ENCODE peak calls at places on chromosomes 3 and 15, in six cellular contexts. L is EL; C is naive thymus-derived CD8-positive, alpha-beta T cell; G is fibroblast of the conjunctiva; Z is heart right ventricle; S is cardiac fibroblast. F is an unnamed sample.
A peak's percentile ranks its signal among the peaks of the same experiment; 100 is the strongest.

GRCh38 chr3:193572426-193572908 is 17.8 kb upstream of the ATP13A4 start:
- DNase-seq in L (peak; percentile 61), C (peak; percentile 1), G (peak; percentile 55), Z (peak; percentile 49), S (peak; percentile 78), F (peak; percentile 60)

GRCh38 chr3:194364652-194365434 is 4.7 kb downstream of the LRRC15 start:
- DNase-seq in L (peak; percentile 76), C (no peak), G (peak; percentile 28), Z (peak; percentile 16), S (peak; percentile 45), F (peak; percentile 28)

GRCh38 chr15:92082217-92082843 is 228.8 kb downstream of the SLCO3A1 start:
- DNase-seq in L (peak; percentile 51), C (no peak), G (peak; percentile 63), Z (peak; percentile 81), S (peak; percentile 79), F (peak; percentile 58)

GRCh38 chr3:115986555-115987207 is 363.4 kb downstream of the GAP43 start:
- DNase-seq in L (peak; percentile 60), C (no peak), G (no peak), Z (no peak), S (peak; percentile 73), F (peak; percentile 40)

GRCh38 chr3:130892759-130893239 is 1.1 kb upstream of the ATP2C1 start:
- DNase-seq in L (peak; percentile 68), C (peak; percentile 42), G (peak; percentile 81), Z (peak; percentile 84), S (peak; percentile 89), F (peak; percentile 81)

GRCh38 chr3:52484680-52485461 is 10.3 kb upstream of the STAB1 start:
- DNase-seq in L (no peak), C (no peak), G (no peak), Z (no peak), S (no peak), F (no peak)

GRCh38 chr3:99505646-99506269 is 132.6 kb upstream of the COL8A1 start:
- DNase-seq in L (peak; percentile 97), C (no peak), G (peak; percentile 28), Z (peak; percentile 42), S (peak; percentile 100), F (peak; percentile 99)

GRCh38 chr3:196082471-196082971 is 631 bp upstream of the TFRC start:
- DNase-seq in L (no peak), C (no peak), G (no peak), Z (no peak), S (no peak), F (no peak)

GRCh38 chr3:100097919-100098896 is 16.1 kb downstream of the FILIP1L start:
- DNase-seq in L (no peak), C (no peak), G (no peak), Z (peak; percentile 34), S (no peak), F (no peak)

GRCh38 chr15:69951511-69952209 is 146.1 kb downstream of the TLE3 start:
- DNase-seq in L (no peak), C (no peak), G (no peak), Z (no peak), S (peak; percentile 13), F (peak; percentile 51)

GRCh38 chr3:185824467-185825378 is at the start of gene IGF2BP2:
- DNase-seq in L (peak; percentile 87), C (no peak), G (peak; percentile 76), Z (peak; percentile 49), S (peak; percentile 81), F (peak; percentile 89)

GRCh38 chr3:76432396-76432795 is 607.5 kb upstream of the ROBO2 start:
- DNase-seq in L (no peak), C (no peak), G (no peak), Z (no peak), S (no peak), F (no peak)

GRCh38 chr3:129482721-129483120 is 42.7 kb downstream of the IFT122 start:
- DNase-seq in L (no peak), C (no peak), G (no peak), Z (no peak), S (no peak), F (no peak)

GRCh38 chr3:159800434-159801121 is 188.1 kb upstream of the IL12A start:
- DNase-seq in L (no peak), C (no peak), G (no peak), Z (no peak), S (no peak), F (no peak)

GRCh38 chr15:79365765-79366164 is 54.9 kb downstream of the TMED3 start:
- DNase-seq in L (no peak), C (no peak), G (no peak), Z (no peak), S (no peak), F (no peak)

F was measured in iris pigment epithelial cell.